ENCODE peak calls at places on chromosomes 4 and X, in four cellular contexts. A, X, B and N are unnamed samples.

GRCh38 chrX:24282381-24283121 is 31.3 kb downstream of the SUPT20HL2 start:
- DNase-seq in A (no peak), X (peak; percentile 19), B (no peak), N (no peak)

GRCh38 chr4:183823394-183823793 is 81.7 kb upstream of the STOX2 start:
- DNase-seq in A (no peak), X (peak; percentile 72), B (no peak), N (no peak)

GRCh38 chr4:7795983-7796382 is 143.7 kb downstream of the AFAP1 start:
- DNase-seq in A (no peak), X (no peak), B (no peak), N (no peak)

GRCh38 chr4:30939684-30940083 is 219.5 kb downstream of the PCDH7 start:
- DNase-seq in A (no peak), X (no peak), B (no peak), N (no peak)

GRCh38 chr4:119746951-119747350 is 118.3 kb upstream of the PDE5A start:
- DNase-seq in A (no peak), X (peak; percentile 80), B (no peak), N (no peak)

GRCh38 chr4:6225469-6225868 is 25.1 kb upstream of the JAKMIP1 start:
- DNase-seq in A (no peak), X (peak; percentile 46), B (no peak), N (no peak)

GRCh38 chrX:69163936-69164741 is 1.1 kb downstream of the PJA1 start:
- DNase-seq in A (no peak), X (peak; percentile 77), B (no peak), N (no peak)

GRCh38 chr4:177323416-177323815 is 13.7 kb downstream of the NEIL3 start:
- DNase-seq in A (no peak), X (no peak), B (no peak), N (no peak)

GRCh38 chr4:105709081-105709450 is 482 bp downstream of the GSTCD start:
- DNase-seq in A (no peak), X (peak; percentile 16), B (peak; percentile 7), N (no peak)

GRCh38 chrX:112901821-112902732 is 61.4 kb upstream of the AMOT start:
- DNase-seq in A (no peak), X (no peak), B (no peak), N (no peak)

GRCh38 chr4:73018595-73018994 is 50.9 kb downstream of the COX18 start:
- DNase-seq in A (no peak), X (no peak), B (no peak), N (no peak)

GRCh38 chrX:11626351-11626750 is 39.4 kb downstream of the ARHGAP6 start:
- DNase-seq in A (no peak), X (no peak), B (no peak), N (no peak)

GRCh38 chr4:113760852-113761681 is 471 bp downstream of the CAMK2D start:
- DNase-seq in A (no peak), X (peak; percentile 84), B (peak; percentile 47), N (no peak)

GRCh38 chr4:183205682-183206081 is 106.6 kb downstream of the WWC2 start:
- DNase-seq in A (no peak), X (no peak), B (no peak), N (no peak)

GRCh38 chrX:118153270-118153669 is 36.7 kb upstream of the KLHL13 start:
- DNase-seq in A (no peak), X (no peak), B (no peak), N (no peak)